ENCODE peak calls at places on chromosomes 2 and 18, in five cellular contexts. W, E, M, D and Y are unnamed samples.
A peak's percentile ranks its signal among the peaks of the same experiment; 100 is the strongest.

GRCh38 chr2:128321421-128321775 is 2.7 kb upstream of the HS6ST1 start:
- DNase-seq in W (peak; percentile 79), E (no peak), M (no peak), D (no peak), Y (no peak)

GRCh38 chr2:112811841-112812306 is 24.7 kb downstream of the IL1B start:
- DNase-seq in W (no peak), E (peak; percentile 92), M (peak; percentile 39), D (no peak), Y (peak; percentile 24)

GRCh38 chr2:48137829-48138228 is 231.5 kb upstream of the FBXO11 start:
- DNase-seq in W (no peak), E (no peak), M (no peak), D (no peak), Y (no peak)

GRCh38 chr18:47204908-47205522 is 28.9 kb upstream of the IER3IP1 start:
- DNase-seq in W (no peak), E (no peak), M (no peak), D (peak; percentile 23), Y (no peak)

GRCh38 chr2:101130081-101130480 is 21.1 kb downstream of the TBC1D8 start:
- DNase-seq in W (no peak), E (no peak), M (no peak), D (no peak), Y (no peak)

GRCh38 chr2:85741811-85742507 is 11.8 kb upstream of the ATOH8 start:
- DNase-seq in W (peak; percentile 98), E (peak; percentile 59), M (no peak), D (no peak), Y (peak; percentile 86)

GRCh38 chr2:156630579-156631337 is 194.6 kb downstream of the GPD2 start:
- DNase-seq in W (no peak), E (no peak), M (no peak), D (no peak), Y (no peak)

GRCh38 chr2:152189622-152190495 is 14.3 kb upstream of the STAM2 start:
- DNase-seq in W (no peak), E (peak; percentile 39), M (no peak), D (peak; percentile 29), Y (peak; percentile 64)

GRCh38 chr18:58578835-58579560 is 49.9 kb downstream of the ALPK2 start:
- DNase-seq in W (no peak), E (no peak), M (peak; percentile 68), D (no peak), Y (no peak)

GRCh38 chr2:9251154-9252001 is 44.8 kb downstream of the ASAP2 start:
- DNase-seq in W (no peak), E (no peak), M (no peak), D (no peak), Y (no peak)

GRCh38 chr2:121562269-121563176 is 31.8 kb downstream of the RNU4ATAC start:
- DNase-seq in W (no peak), E (no peak), M (no peak), D (no peak), Y (no peak)

GRCh38 chr2:170509460-170510193 is 205.5 kb upstream of the SP5 start:
- DNase-seq in W (no peak), E (no peak), M (no peak), D (no peak), Y (no peak)

GRCh38 chr2:225011585-225011984 is 30.7 kb downstream of the DOCK10 start:
- DNase-seq in W (no peak), E (no peak), M (no peak), D (no peak), Y (no peak)

GRCh38 chr18:10142056-10142455 is 228.2 kb downstream of the VAPA start:
- DNase-seq in W (no peak), E (no peak), M (no peak), D (no peak), Y (no peak)

GRCh38 chr18:63264871-63265270 is 54.7 kb downstream of the BCL2 start:
- DNase-seq in W (no peak), E (no peak), M (no peak), D (no peak), Y (no peak)

GRCh38 chr2:1498176-1498575 is 84.9 kb downstream of the TPO start:
- DNase-seq in W (no peak), E (no peak), M (no peak), D (no peak), Y (no peak)

GRCh38 chr2:120347387-120348010 is 1.6 kb downstream of the INHBB start:
- DNase-seq in W (no peak), E (no peak), M (no peak), D (no peak), Y (no peak)

GRCh38 chr2:111634050-111634784 is 249.8 kb downstream of the ANAPC1 start:
- DNase-seq in W (no peak), E (no peak), M (no peak), D (no peak), Y (no peak)

GRCh38 chr2:234947556-234947955 is 4.3 kb upstream of the SH3BP4 start:
- DNase-seq in W (no peak), E (no peak), M (no peak), D (no peak), Y (no peak)

GRCh38 chr18:1498216-1498615 is 593.5 kb downstream of the ADCYAP1 start:
- DNase-seq in W (no peak), E (no peak), M (no peak), D (no peak), Y (no peak)

GRCh38 chr18:56977284-56977683 is 169.6 kb upstream of the BOD1L2 start:
- DNase-seq in W (no peak), E (no peak), M (no peak), D (no peak), Y (no peak)

GRCh38 chr2:10477443-10478297 is 29.5 kb upstream of the ODC1 start:
- DNase-seq in W (no peak), E (no peak), M (no peak), D (no peak), Y (no peak)

GRCh38 chr2:68294913-68295312 is 24.8 kb downstream of the CNRIP1 start:
- DNase-seq in W (no peak), E (no peak), M (no peak), D (no peak), Y (no peak)

GRCh38 chr2:158637357-158637756 is 157.8 kb upstream of the DAPL1 start:
- DNase-seq in W (no peak), E (no peak), M (no peak), D (no peak), Y (no peak)

GRCh38 chr2:75424936-75425619 is 135.7 kb downstream of the EVA1A start:
- DNase-seq in W (no peak), E (no peak), M (no peak), D (no peak), Y (no peak)

GRCh38 chr2:106812377-106812776 is 73.6 kb downstream of the ST6GAL2 start:
- DNase-seq in W (no peak), E (peak; percentile 31), M (no peak), D (no peak), Y (no peak)

GRCh38 chr18:31061945-31062344 is 19.4 kb upstream of the DSC3 start:
- DNase-seq in W (no peak), E (no peak), M (no peak), D (no peak), Y (peak; percentile 13)

GRCh38 chr2:20207051-20207450 is 17.9 kb downstream of the SDC1 start:
- DNase-seq in W (no peak), E (no peak), M (no peak), D (peak; percentile 62), Y (no peak)

GRCh38 chr2:209307161-209308001 is 116.5 kb upstream of the MAP2 start:
- DNase-seq in W (no peak), E (no peak), M (no peak), D (no peak), Y (no peak)

DNA sequence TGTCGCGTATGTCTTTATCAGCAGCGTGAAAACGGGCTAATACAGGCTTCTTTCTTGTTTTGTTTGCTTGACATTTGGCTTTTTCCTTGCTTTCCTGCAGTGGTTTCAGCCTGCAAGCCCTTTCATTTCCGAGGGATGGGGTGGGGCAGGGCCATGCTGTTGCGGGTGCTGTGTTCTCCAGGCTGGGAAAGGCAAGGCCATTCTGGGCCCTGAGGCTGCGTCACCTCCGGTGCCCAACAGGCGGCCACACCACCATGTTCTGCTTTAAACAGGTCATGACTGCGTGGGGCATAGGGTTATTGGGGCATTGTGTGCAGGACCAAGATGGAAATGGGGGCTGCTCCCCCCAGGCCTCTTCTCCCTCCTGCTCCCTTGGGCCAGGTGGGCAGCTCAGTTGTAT is 38.6 kb upstream of the PLB1 start:
- DNase-seq in W (no peak), E (no peak), M (no peak), D (no peak), Y (no peak)
- TF ChIP-seq CTCF in W (no peak), E (no peak), M (no peak), D (no peak), Y (no peak)

GRCh38 chr2:104844813-104845551 is 8.9 kb upstream of the POU3F3 start:
- DNase-seq in W (no peak), E (no peak), M (no peak), D (no peak), Y (no peak)
- H3K4me3 ChIP-seq in W (peak overlapping the region; percentile 58), E (no peak overlapping the region), M (no peak overlapping the region), D (no peak overlapping the region), Y (peak overlapping the region; percentile 55)

GRCh38 chr2:113850687-113851086 is 39.2 kb upstream of the ACTR3 start:
- DNase-seq in W (no peak), E (no peak), M (no peak), D (no peak), Y (no peak)
- TF ChIP-seq CTCF in W (no peak), E (no peak), M (no peak), D (no peak), Y (no peak)

DNA sequence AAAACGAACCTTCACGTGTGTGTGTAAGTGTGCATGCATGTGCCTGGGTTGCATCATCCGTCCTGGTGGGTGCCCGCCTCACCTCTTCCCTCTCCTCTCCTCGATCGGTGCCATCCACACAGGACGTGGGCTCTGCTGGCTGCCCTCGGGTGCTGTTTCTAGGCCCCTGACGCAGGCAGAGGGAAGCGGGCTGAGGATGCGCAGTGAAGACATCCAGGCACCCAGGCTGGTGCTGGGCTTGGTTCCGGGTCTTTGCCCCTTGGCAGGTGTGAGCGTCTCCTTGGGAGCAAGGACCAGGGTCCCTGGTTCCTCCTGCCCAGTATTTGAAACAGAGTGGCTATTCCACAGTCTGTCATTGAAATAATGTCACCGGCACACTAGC is 6.2 kb upstream of the ADCY3 start:
- DNase-seq in W (no peak), E (no peak), M (no peak), D (no peak), Y (no peak)
- H3K4me3 ChIP-seq in W (peak overlapping the region; percentile 47), E (no peak overlapping the region), M (no peak overlapping the region), D (no peak overlapping the region), Y (no peak overlapping the region)

GRCh38 chr18:35030234-35030989 is 10.8 kb upstream of the MAPRE2 start:
- DNase-seq in W (no peak), E (no peak), M (no peak), D (peak; percentile 28), Y (no peak)

GRCh38 chr18:35028556-35028955 is 12.7 kb upstream of the MAPRE2 start:
- DNase-seq in W (no peak), E (no peak), M (no peak), D (no peak), Y (no peak)

GRCh38 chr18:35029103-35029502 is 12.1 kb upstream of the MAPRE2 start:
- DNase-seq in W (no peak), E (no peak), M (peak; percentile 74), D (no peak), Y (no peak)

GRCh38 chr18:35032113-35032512 is 9.1 kb upstream of the MAPRE2 start:
- DNase-seq in W (no peak), E (no peak), M (no peak), D (no peak), Y (no peak)

DNA sequence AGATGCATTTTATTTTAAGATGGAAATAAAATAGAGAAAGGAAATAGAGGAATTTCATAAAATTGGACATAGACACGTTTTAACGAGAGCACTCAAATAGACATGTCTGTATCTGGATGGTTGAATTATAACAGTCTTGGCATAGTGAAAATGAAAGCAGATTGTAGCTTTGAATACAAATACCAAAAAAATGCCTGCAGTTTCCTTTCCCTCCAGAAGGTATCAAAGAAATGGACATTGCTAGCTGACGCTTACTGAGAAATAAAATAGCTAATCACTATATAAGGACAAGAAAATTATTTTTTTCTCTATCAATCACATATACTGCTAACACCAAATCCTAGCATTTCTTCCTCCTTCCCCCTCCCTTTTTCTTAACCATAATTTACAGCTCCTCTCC is 11.4 kb upstream of the MAPRE2 start:
- DNase-seq in W (no peak), E (no peak), M (no peak), D (peak; percentile 31), Y (no peak)
- TF ChIP-seq CTCF in W (no peak), E (no peak), M (no peak), D (no peak), Y (no peak)